ENCODE peak calls at places on chromosomes 11 and 22, in four cellular contexts. One of them, this sample, is unnamed.

GRCh38 chr22:28822930-28823481 is 22.6 kb upstream of the XBP1 start:
- DNase-seq in psoas muscle: no peak
- DNase-seq in natural killer cell: no peak
- DNase-seq in PC-3: no peak
- DNase-seq in this sample: no peak

GRCh38 chr11:61598886-61599868 is 18.3 kb upstream of the SYT7 start:
- DNase-seq in PC-3: peak
- DNase-seq in natural killer cell: no peak
- DNase-seq in psoas muscle: peak
- DNase-seq in this sample: no peak

GRCh38 chr22:28582806-28583205 is 96.8 kb downstream of the TTC28 start:
- DNase-seq in natural killer cell: no peak
- DNase-seq in psoas muscle: no peak
- DNase-seq in PC-3: peak
- DNase-seq in this sample: no peak

GRCh38 chr11:27525824-27526516 is 19.4 kb upstream of the LIN7C start:
- DNase-seq in PC-3: no peak
- DNase-seq in natural killer cell: no peak
- DNase-seq in psoas muscle: no peak
- DNase-seq in this sample: no peak

GRCh38 chr11:32584921-32585320 is 1.3 kb downstream of the EIF3M start:
- DNase-seq in PC-3: peak
- DNase-seq in psoas muscle: no peak
- DNase-seq in natural killer cell: no peak
- DNase-seq in this sample: no peak

GRCh38 chr22:49015993-49016908 is 811.4 kb downstream of the BRD1 start:
- DNase-seq in natural killer cell: no peak
- DNase-seq in PC-3: no peak
- DNase-seq in psoas muscle: no peak
- DNase-seq in this sample: no peak

GRCh38 chr22:44130076-44130711 is 50.5 kb upstream of the PARVG start:
- DNase-seq in psoas muscle: no peak
- DNase-seq in natural killer cell: no peak
- DNase-seq in PC-3: no peak
- DNase-seq in this sample: no peak

GRCh38 chr11:113448311-113448666 is 26.9 kb downstream of the DRD2 start:
- DNase-seq in natural killer cell: no peak
- DNase-seq in psoas muscle: no peak
- DNase-seq in PC-3: no peak
- DNase-seq in this sample: no peak

GRCh38 chr11:118895093-118896039 is 11.7 kb downstream of the CXCR5 start:
- DNase-seq in psoas muscle: no peak
- DNase-seq in PC-3: no peak
- DNase-seq in natural killer cell: no peak
- DNase-seq in this sample: no peak

GRCh38 chr11:81030186-81030585 is 1589.4 kb upstream of the TENM4 start:
- DNase-seq in PC-3: no peak
- DNase-seq in psoas muscle: no peak
- DNase-seq in natural killer cell: no peak
- DNase-seq in this sample: no peak

GRCh38 chr22:16967453-16968217 is 40.4 kb downstream of the GAB4 start:
- DNase-seq in natural killer cell: no peak
- DNase-seq in PC-3: no peak
- DNase-seq in psoas muscle: no peak
- DNase-seq in this sample: no peak

DNA sequence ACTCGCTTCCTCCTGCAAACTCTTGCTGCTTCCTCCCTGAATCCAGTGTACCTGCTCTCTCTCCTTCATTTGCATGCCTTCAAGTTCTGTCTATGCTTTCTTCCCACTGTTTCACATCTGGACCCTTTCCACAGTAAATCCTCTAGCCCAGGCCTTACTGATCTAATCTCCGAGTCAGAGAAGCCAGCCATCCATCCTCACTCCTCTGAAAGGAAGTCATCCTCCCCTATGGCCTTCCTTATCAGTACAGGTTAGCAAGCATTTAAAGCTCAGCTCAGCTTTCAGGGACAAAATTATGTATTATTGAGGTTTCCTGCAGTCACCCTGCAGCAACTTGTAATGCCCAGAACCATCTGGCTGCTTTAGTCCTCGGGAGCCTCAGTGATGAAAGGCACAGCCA is 116.1 kb downstream of the GALNT18 start:
- DNase-seq in natural killer cell: no peak
- DNase-seq in PC-3: no peak
- DNase-seq in psoas muscle: no peak
- DNase-seq in this sample: no peak
- TF ChIP-seq CTCF in natural killer cell: no peak
- TF ChIP-seq CTCF in PC-3: no peak
- TF ChIP-seq CTCF in psoas muscle: no peak
- TF ChIP-seq CTCF in this sample: no peak

DNA sequence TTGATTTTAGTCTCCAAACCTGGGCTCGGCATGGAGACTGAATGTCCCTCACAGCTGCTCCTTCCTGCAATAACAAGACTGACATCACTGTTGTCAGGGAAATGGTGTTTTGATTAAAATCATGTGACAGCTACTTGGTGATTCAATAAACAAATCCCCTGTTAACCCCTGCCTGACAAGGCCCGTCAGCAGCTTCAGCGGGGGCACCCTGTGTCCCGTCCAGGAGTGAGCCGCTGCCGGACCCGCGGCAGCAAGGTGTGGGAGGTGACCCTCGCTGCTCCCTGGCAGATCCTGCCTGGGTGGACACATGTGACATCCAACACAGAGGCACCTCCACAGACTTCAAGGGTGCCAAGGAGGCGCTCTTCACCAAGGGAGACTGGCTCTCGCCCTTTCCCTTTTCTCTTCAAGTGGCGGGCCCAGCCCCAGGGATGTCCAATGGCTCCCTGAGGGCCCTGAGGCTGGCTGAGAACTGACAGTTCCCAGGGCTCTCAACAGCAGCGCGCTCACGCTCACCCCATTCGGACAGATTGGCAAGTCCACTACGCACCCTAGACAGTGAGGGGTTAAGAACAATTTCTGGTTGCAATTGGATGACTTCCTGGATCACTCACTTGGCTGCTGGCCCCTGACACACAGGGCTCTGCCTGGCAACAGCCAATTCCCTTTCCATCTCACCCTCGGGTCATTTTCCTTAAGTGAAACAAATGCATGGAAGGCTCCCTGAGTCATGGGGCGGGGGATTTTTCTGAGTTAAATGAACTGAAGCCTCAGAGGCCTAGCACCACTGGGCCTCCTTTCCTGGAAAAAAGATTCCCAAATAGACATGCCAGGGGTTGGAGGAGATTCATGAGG is 30.7 kb downstream of the PPP2R1B start:
- DNase-seq in PC-3: peak
- DNase-seq in natural killer cell: no peak
- DNase-seq in psoas muscle: peak
- DNase-seq in this sample: no peak
- TF ChIP-seq CTCF in PC-3: peak
- TF ChIP-seq CTCF in natural killer cell: no peak
- TF ChIP-seq CTCF in psoas muscle: no peak
- TF ChIP-seq CTCF in this sample: no peak

DNA sequence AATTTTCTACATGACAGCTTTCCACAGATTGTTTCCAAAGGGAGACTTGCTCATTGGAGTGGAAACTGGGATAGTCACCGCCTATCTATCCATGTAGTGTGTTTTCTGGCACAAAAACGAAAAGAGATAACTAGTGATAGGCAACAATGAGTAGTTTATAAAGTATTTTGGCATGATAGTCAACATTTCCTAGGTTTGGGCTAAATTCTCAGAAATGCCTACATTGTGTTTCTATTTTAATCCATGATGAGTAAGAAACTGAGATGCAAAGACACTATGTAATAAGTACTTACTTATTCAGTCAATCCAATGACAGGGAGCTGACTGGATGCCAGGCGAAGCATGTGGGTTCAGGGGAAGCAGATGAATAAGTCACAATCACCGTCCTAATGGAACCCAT is 1129.1 kb downstream of the DLG2 start:
- DNase-seq in natural killer cell: no peak
- DNase-seq in PC-3: no peak
- DNase-seq in psoas muscle: peak
- DNase-seq in this sample: no peak
- TF ChIP-seq CTCF in natural killer cell: no peak
- TF ChIP-seq CTCF in PC-3: no peak
- TF ChIP-seq CTCF in psoas muscle: no peak
- TF ChIP-seq CTCF in this sample: no peak

DNA sequence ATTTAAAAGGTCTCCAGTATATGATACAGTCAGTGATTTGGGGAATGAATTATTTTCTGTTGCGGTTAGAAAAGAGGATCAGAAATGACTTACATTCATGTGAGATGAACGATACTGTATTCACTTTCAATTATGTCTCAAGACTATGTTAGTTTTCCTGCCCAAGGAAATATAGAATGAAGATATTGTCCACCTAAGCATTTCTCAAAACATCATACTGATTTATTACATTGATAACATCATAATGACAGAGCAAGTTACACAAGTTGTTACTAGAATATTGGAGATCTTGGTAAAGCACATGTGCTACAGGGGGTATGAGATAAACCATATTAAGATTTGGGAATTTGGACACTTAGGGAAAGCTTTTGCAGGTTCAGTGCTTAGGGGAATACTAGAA is 67.8 kb upstream of the OR9G4 start:
- DNase-seq in psoas muscle: no peak
- DNase-seq in PC-3: no peak
- DNase-seq in natural killer cell: no peak
- DNase-seq in this sample: no peak
- TF ChIP-seq CTCF in psoas muscle: no peak
- TF ChIP-seq CTCF in PC-3: no peak
- TF ChIP-seq CTCF in natural killer cell: no peak
- TF ChIP-seq CTCF in this sample: no peak

DNA sequence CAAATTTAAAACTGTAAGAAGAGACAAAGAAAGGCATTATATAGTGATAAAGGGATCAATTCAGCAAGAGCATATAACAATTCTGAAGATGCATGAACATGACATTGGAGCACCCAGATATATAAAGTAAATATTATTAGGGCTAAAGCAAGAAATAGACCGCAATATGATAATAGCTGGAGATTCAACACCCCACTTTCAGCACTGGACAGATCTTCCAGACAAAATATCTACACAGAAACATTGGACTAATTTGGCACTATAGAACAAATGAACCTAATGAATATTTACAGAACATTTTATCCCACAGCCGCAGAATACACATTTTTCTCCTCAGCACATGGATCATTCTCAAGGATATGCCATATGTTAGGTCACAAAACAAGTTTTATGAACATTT is 633.1 kb downstream of the JRKL start:
- DNase-seq in psoas muscle: no peak
- DNase-seq in natural killer cell: no peak
- DNase-seq in PC-3: no peak
- DNase-seq in this sample: no peak
- TF ChIP-seq CTCF in psoas muscle: no peak
- TF ChIP-seq CTCF in natural killer cell: no peak
- TF ChIP-seq CTCF in PC-3: no peak
- TF ChIP-seq CTCF in this sample: no peak

DNA sequence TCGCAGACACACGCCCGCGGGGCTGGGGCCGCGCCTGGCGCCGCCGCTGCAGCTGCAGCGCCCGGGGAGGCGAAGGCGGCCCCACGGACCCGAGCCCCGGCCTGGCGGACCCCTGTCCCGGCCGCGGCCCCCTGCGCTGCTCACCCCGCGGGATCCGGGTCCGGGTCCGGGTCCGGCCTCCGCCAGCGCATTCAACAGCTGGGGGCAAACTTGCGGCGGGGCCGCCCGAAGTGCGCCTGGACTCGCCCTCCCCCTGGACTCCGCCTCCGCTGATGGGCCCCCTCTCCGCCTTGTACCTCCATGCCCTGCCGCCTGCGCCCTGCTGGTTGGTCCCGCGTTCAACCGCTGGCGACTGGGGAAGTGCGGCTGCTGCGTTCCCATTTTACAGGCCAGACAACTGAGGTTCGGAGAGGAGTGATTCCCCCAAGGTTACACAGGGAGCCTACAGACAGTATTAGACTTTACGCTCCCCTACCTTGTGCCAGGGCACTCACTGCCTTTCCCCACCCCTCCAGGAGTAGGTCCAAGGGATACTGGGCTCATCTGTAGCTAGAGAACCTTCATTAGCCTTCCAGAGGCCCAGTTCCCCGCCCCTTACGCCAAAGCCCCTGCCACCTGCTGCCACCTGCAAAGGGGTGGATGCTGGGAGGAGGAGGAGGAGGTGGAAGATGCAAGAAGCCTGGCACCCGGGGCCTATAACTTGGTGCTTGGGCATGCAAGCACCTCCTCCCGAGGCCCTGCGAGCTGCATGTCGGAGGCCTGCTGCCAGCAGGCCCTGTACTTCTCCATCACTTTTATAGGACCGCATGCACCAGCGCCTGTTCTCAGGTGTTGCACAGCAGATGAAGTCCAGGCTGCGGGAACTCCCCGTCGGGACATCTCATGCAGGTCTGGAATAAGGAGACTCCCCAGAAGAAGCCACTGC is 694 bp upstream of the ELFN2 start:
- DNase-seq in PC-3: no peak
- DNase-seq in natural killer cell: no peak
- DNase-seq in psoas muscle: no peak
- DNase-seq in this sample: no peak
- TF ChIP-seq CTCF in PC-3: no peak
- TF ChIP-seq CTCF in natural killer cell: no peak
- TF ChIP-seq CTCF in psoas muscle: no peak
- TF ChIP-seq CTCF in this sample: no peak

GRCh38 chr11:76698321-76699043 is 27.9 kb upstream of the LRRC32 start:
- DNase-seq in PC-3: peak
- DNase-seq in natural killer cell: no peak
- DNase-seq in psoas muscle: no peak
- DNase-seq in this sample: no peak
- TF ChIP-seq CTCF in PC-3: peak
- TF ChIP-seq CTCF in natural killer cell: no peak
- TF ChIP-seq CTCF in psoas muscle: no peak
- TF ChIP-seq CTCF in this sample: peak

DNA sequence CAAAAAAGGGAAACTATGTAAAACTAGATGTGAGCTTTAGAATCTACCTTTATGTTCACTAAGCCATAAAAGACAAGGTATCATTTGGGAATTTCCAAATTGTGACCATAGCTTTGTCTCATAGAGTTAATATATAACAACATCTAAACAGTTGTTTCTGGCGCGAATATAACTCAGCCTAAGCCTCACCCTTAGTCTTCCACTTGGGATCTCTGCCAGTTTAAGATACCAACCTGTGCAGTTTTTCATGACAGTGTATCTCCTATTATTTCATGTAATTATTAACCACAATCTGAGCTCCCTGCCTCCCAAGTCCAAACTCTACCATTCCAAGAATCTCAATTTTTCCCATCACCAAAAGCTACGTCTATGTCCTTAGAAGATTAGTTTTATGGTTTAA is 572.5 kb upstream of the ISX start:
- DNase-seq in PC-3: no peak
- DNase-seq in psoas muscle: no peak
- DNase-seq in natural killer cell: no peak
- DNase-seq in this sample: no peak
- TF ChIP-seq CTCF in PC-3: no peak
- TF ChIP-seq CTCF in psoas muscle: no peak
- TF ChIP-seq CTCF in natural killer cell: no peak
- TF ChIP-seq CTCF in this sample: no peak

DNA sequence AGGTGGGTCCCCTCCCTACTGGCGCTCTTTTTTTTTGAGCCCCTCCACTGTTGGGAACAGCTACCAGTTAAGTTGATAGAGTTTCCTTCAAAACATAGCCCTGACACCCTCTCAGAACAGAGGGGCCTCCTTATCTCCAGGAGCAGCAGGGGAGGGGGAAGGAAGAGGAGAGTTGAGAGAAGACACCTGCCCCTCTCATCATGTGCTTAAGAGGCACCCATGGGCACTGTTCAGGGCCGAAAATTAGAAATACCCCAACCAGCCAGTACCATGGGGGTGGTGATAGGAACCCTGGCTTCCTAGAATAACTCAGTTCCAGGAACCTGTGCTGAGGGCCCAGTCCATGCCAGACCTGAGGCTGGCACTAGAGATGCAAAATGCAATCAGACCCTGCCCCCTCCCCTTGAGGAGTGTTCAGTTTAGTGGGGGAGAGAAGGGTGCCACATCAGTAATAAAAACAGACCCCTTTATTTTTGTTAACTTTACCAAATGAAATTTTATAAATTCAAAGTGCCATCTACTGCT is 9.4 kb upstream of the GDPD5 start:
- DNase-seq in natural killer cell: no peak
- DNase-seq in psoas muscle: no peak
- DNase-seq in PC-3: no peak
- DNase-seq in this sample: no peak
- TF ChIP-seq CTCF in natural killer cell: no peak
- TF ChIP-seq CTCF in psoas muscle: no peak
- TF ChIP-seq CTCF in PC-3: no peak
- TF ChIP-seq CTCF in this sample: no peak